ENCODE peak calls at places on chromosomes 16 and 17, in five cellular contexts. H, M, A, F and G are unnamed samples.
A peak's percentile ranks its signal among the peaks of the same experiment; 100 is the strongest.

GRCh38 chr17:56230660-56231059 is 77.4 kb downstream of the ANKFN1 start:
- DNase-seq in A (no peak), M (no peak), H (no peak), F (no peak), G (no peak)

GRCh38 chr16:72844225-72844920 is 203.6 kb downstream of the ZFHX3 start:
- DNase-seq in F (no peak), H (peak; percentile 6), M (no peak), A (no peak), G (no peak)

GRCh38 chr16:72961115-72961832 is 86.7 kb downstream of the ZFHX3 start:
- DNase-seq in A (no peak), F (no peak), H (no peak), M (no peak), G (no peak)

GRCh38 chr17:72507370-72507769 is 386.6 kb downstream of the SOX9 start:
- DNase-seq in A (no peak), H (no peak), M (no peak), F (no peak), G (no peak)

GRCh38 chr17:41731836-41732235 is 2.6 kb downstream of the HAP1 start:
- DNase-seq in M (no peak), F (no peak), A (no peak), H (no peak), G (no peak)

GRCh38 chr17:69300222-69300621 is 26.7 kb downstream of the ABCA5 start:
- DNase-seq in M (no peak), A (no peak), F (no peak), H (no peak), G (no peak)

GRCh38 chr17:43878260-43879082 is 28.9 kb downstream of the MPP2 start:
- DNase-seq in M (peak; percentile 68), H (peak; percentile 47), A (peak; percentile 87), F (peak; percentile 66), G (peak; percentile 14)

GRCh38 chr17:32805029-32805976 is 71.6 kb downstream of the MYO1D start:
- DNase-seq in M (no peak), H (peak; percentile 13), A (no peak), F (no peak), G (no peak)

GRCh38 chr17:83189673-83190385 is 110.4 kb downstream of the METRNL start:
- DNase-seq in A (peak; percentile 65), M (no peak), H (no peak), F (no peak), G (no peak)

GRCh38 chr17:4968916-4969550 is 1.4 kb upstream of the SPAG7 start:
- DNase-seq in M (no peak), F (no peak), H (peak; percentile 84), A (no peak), G (no peak)

GRCh38 chr17:78284146-78284545 is 52.7 kb downstream of the TMEM235 start:
- DNase-seq in M (no peak), A (no peak), H (no peak), F (no peak), G (no peak)

GRCh38 chr17:28404812-28405570 is 1.0 kb downstream of the SLC46A1 start:
- DNase-seq in M (no peak), H (no peak), A (no peak), F (no peak), G (no peak)

GRCh38 chr16:19410435-19411153 is 7.1 kb upstream of the TMC5 start:
- DNase-seq in F (no peak), A (no peak), H (no peak), M (no peak), G (no peak)

GRCh38 chr16:10946308-10946707 is 1.9 kb downstream of the CLEC16A start:
- DNase-seq in H (no peak), M (no peak), F (no peak), A (no peak), G (no peak)

GRCh38 chr17:58412910-58413630 is 4.3 kb downstream of the RNF43 start:
- DNase-seq in A (no peak), H (peak; percentile 8), M (no peak), F (no peak), G (no peak)

GRCh38 chr17:7841622-7842379 is 7.8 kb downstream of the KDM6B start:
- DNase-seq in A (peak; percentile 95), H (peak; percentile 80), M (peak; percentile 90), F (peak; percentile 95), G (peak; percentile 89)

GRCh38 chr16:54923055-54923473 is 7.6 kb upstream of the IRX5 start:
- DNase-seq in H (no peak), M (no peak), A (no peak), F (no peak), G (no peak)

GRCh38 chr16:57106767-57107166 is 14.4 kb downstream of the CPNE2 start:
- DNase-seq in M (no peak), F (no peak), A (no peak), H (no peak), G (no peak)

GRCh38 chr16:4314532-4315184 is 1.2 kb upstream of the GLIS2 start:
- DNase-seq in A (no peak), F (peak; percentile 20), M (no peak), H (peak; percentile 48), G (no peak)

GRCh38 chr16:50598256-50598894 is 50.2 kb downstream of the NKD1 start:
- DNase-seq in F (no peak), M (peak; percentile 35), A (peak; percentile 88), H (no peak), G (peak; percentile 20)

GRCh38 chr17:48374650-48375230 is 55.3 kb downstream of the SKAP1 start:
- DNase-seq in H (peak; percentile 30), M (no peak), F (peak; percentile 12), A (no peak), G (no peak)

GRCh38 chr17:63082952-63083351 is 116.9 kb downstream of the TANC2 start:
- DNase-seq in A (no peak), M (no peak), F (no peak), H (no peak), G (no peak)

GRCh38 chr16:24044467-24044866 is 208.7 kb downstream of the PRKCB start:
- DNase-seq in M (no peak), A (no peak), H (no peak), F (no peak), G (no peak)

GRCh38 chr16:57826706-57827625 is 24.7 kb upstream of the KIFC3 start:
- DNase-seq in F (no peak), A (no peak), H (no peak), M (no peak), G (no peak)

GRCh38 chr17:9647014-9647413 is 1.7 kb downstream of the USP43 start:
- DNase-seq in A (no peak), H (no peak), F (no peak), M (no peak), G (no peak)